ENCODE peak calls at places on chromosomes 6 and 20, in ten cellular contexts. V is left ventricle myocardium inferior; R is neural crest cell; L is left ventricle myocardium superior; D is naive thymus-derived CD8-positive, alpha-beta T cell; Z is islet precursor cell; T is central memory CD4-positive, alpha-beta T cell; Q is fibroblast of lung; F is SHP77; S is HEK293T. G is an unnamed sample.

GRCh38 chr6:10395171-10395945 is 19.5 kb downstream of the TFAP2A start:
- DNase-seq in Q (no peak), R (no peak), S (no peak), L (no peak), T (no peak), Z (no peak), V (no peak), F (peak; percentile 30), D (no peak), G (no peak)

GRCh38 chr6:146785001-146785585 is 186.3 kb downstream of the ADGB start:
- DNase-seq in S (peak; percentile 47), V (no peak), Q (peak; percentile 58), T (peak; percentile 30), D (peak; percentile 38), L (no peak), F (peak; percentile 82), Z (no peak), R (peak; percentile 13), G (no peak)

GRCh38 chr20:48826883-48827771 is 672 bp downstream of the PREX1 start:
- DNase-seq in S (peak; percentile 40), F (no peak), Z (peak; percentile 69), V (no peak), D (peak; percentile 41), Q (peak; percentile 28), L (peak; percentile 60), R (peak; percentile 45), T (no peak), G (no peak)

GRCh38 chr20:10502098-10502526 is 67.0 kb downstream of the SLX4IP start:
- DNase-seq in L (no peak), Q (no peak), T (peak; percentile 5), S (no peak), V (no peak), F (no peak), D (peak; percentile 16), R (no peak), Z (no peak), G (no peak)

GRCh38 chr20:17602493-17602892 is 32.6 kb downstream of the DSTN start:
- DNase-seq in R (no peak), D (no peak), Z (no peak), V (no peak), F (no peak), S (no peak), L (no peak), T (no peak), Q (no peak), G (no peak)

GRCh38 chr6:107822154-107823046 is 1.7 kb downstream of the SCML4 start:
- DNase-seq in S (no peak), Z (no peak), Q (no peak), T (peak; percentile 68), D (peak; percentile 80), V (no peak), F (no peak), R (no peak), L (no peak), G (no peak)

GRCh38 chr6:161076211-161076677 is 84.7 kb downstream of the MAP3K4 start:
- DNase-seq in Z (no peak), R (no peak), D (peak; percentile 49), V (no peak), F (no peak), L (no peak), T (peak; percentile 88), Q (no peak), S (no peak), G (no peak)

GRCh38 chr20:22795897-22796296 is 211.5 kb upstream of the FOXA2 start:
- DNase-seq in Q (peak; percentile 98), L (peak; percentile 50), F (no peak), V (peak; percentile 37), T (no peak), S (no peak), R (no peak), Z (peak; percentile 81), D (no peak), G (no peak)

GRCh38 chr6:31968326-31968725 is 3.6 kb downstream of the DXO start:
- DNase-seq in V (no peak), S (no peak), R (no peak), L (no peak), D (no peak), Z (no peak), T (no peak), Q (no peak), F (no peak), G (no peak)

GRCh38 chr6:11080296-11080695 is 13.3 kb upstream of the SMIM13 start:
- DNase-seq in F (no peak), S (no peak), Z (no peak), D (no peak), Q (no peak), R (no peak), T (no peak), L (no peak), V (no peak), G (no peak)

GRCh38 chr20:23520185-23520584 is 29.3 kb downstream of the CST8 start:
- DNase-seq in R (no peak), Z (no peak), F (no peak), Q (no peak), D (no peak), L (no peak), S (no peak), T (no peak), V (no peak), G (no peak)

GRCh38 chr6:134622382-134623173 is 304.7 kb upstream of the SGK1 start:
- DNase-seq in Z (no peak), L (no peak), D (no peak), S (no peak), R (no peak), T (no peak), F (no peak), Q (no peak), V (no peak), G (no peak)

GRCh38 chr20:44780226-44780625 is 30.1 kb downstream of the RIMS4 start:
- DNase-seq in T (no peak), F (no peak), L (peak; percentile 53), V (peak; percentile 20), R (peak; percentile 71), Z (peak; percentile 75), S (peak; percentile 60), D (peak; percentile 19), Q (peak; percentile 64), G (no peak)

GRCh38 chr20:62878244-62879030 is 16.8 kb upstream of the TCFL5 start:
- DNase-seq in Z (no peak), V (no peak), D (no peak), L (no peak), Q (no peak), F (no peak), R (no peak), T (no peak), S (no peak), G (no peak)

GRCh38 chr6:31737315-31738047 is 1.2 kb upstream of the CLIC1 start:
- DNase-seq in Z (no peak), T (no peak), S (no peak), D (no peak), L (no peak), Q (peak; percentile 65), F (no peak), V (no peak), R (no peak), G (no peak)

GRCh38 chr6:11983306-11983705 is 28.8 kb upstream of the HIVEP1 start:
- DNase-seq in Z (no peak), D (no peak), S (no peak), L (no peak), V (no peak), Q (no peak), F (no peak), R (no peak), T (no peak), G (no peak)

GRCh38 chr20:58452667-58453255 is 62.4 kb downstream of the APCDD1L start:
- DNase-seq in T (no peak), F (no peak), D (no peak), V (no peak), Z (no peak), Q (no peak), R (no peak), L (no peak), S (no peak), G (no peak)

GRCh38 chr6:3138341-3138740 is 19.0 kb downstream of the TUBB2A start:
- DNase-seq in T (no peak), S (no peak), L (no peak), R (no peak), D (no peak), Z (no peak), Q (peak; percentile 42), V (no peak), F (no peak), G (no peak)

GRCh38 chr6:136051140-136051775 is 198.9 kb downstream of the MTFR2 start:
- DNase-seq in Q (peak; percentile 76), F (no peak), Z (no peak), V (no peak), L (no peak), R (no peak), D (peak; percentile 61), T (peak; percentile 51), S (no peak), G (no peak)

GRCh38 chr6:54881066-54881733 is 34.6 kb downstream of the FAM83B start:
- DNase-seq in Z (no peak), D (no peak), V (no peak), F (no peak), S (no peak), R (no peak), Q (no peak), T (no peak), L (no peak), G (no peak)

GRCh38 chr6:128139519-128139918 is 238.7 kb upstream of the THEMIS start:
- DNase-seq in V (no peak), S (no peak), L (no peak), R (no peak), F (peak; percentile 18), Z (no peak), Q (peak; percentile 34), D (no peak), T (no peak), G (no peak)

GRCh38 chr20:32477594-32478512 is 107.3 kb downstream of the NOL4L start:
- DNase-seq in V (peak; percentile 14), L (peak; percentile 28), T (no peak), Q (no peak), Z (no peak), S (no peak), R (no peak), D (no peak), F (no peak), G (no peak)

GRCh38 chr6:110044093-110044492 is 66.0 kb downstream of the GPR6 start:
- DNase-seq in L (no peak), F (no peak), S (no peak), D (no peak), R (no peak), Q (no peak), V (no peak), T (no peak), Z (no peak), G (no peak)

GRCh38 chr6:45923831-45924391 is 91.7 kb downstream of the CLIC5 start:
- DNase-seq in F (no peak), S (no peak), R (no peak), Z (no peak), T (no peak), L (no peak), D (no peak), Q (peak; percentile 74), V (no peak), G (no peak)

GRCh38 chr20:24746351-24746685 is 202.8 kb upstream of the CST7 start:
- DNase-seq in T (no peak), F (peak; percentile 79), L (no peak), V (no peak), R (no peak), Q (no peak), S (no peak), D (no peak), Z (no peak), G (no peak)

GRCh38 chr6:133340557-133340956 is 99.4 kb downstream of the EYA4 start:
- DNase-seq in S (peak; percentile 41), R (no peak), Z (no peak), V (no peak), D (no peak), L (no peak), T (no peak), F (no peak), Q (peak; percentile 45), G (no peak)

GRCh38 chr20:57066126-57066900 is 200.1 kb downstream of the BMP7 start:
- DNase-seq in R (no peak), S (no peak), D (no peak), T (no peak), L (no peak), Q (no peak), F (no peak), V (no peak), Z (no peak), G (no peak)

GRCh38 chr20:40945754-40946451 is 82.7 kb upstream of the TOP1 start:
- DNase-seq in F (no peak), Q (peak; percentile 75), S (peak; percentile 78), V (peak; percentile 48), R (peak; percentile 53), L (peak; percentile 46), D (no peak), Z (peak; percentile 87), T (no peak), G (no peak)